ENCODE peak calls at places on chromosomes 6 and 20, in six cellular contexts. P is CD8-positive, alpha-beta T cell; V is upper lobe of left lung; B is ovary; Y is cardiac fibroblast; I is CD4-positive, alpha-beta T cell. H is an unnamed sample.

GRCh38 chr20:58523916-58524315 is 8.7 kb upstream of the APCDD1L start:
- DNase-seq in B (no peak), V (no peak), Y (peak), P (no peak), I (no peak), H (no peak)

GRCh38 chr20:47795214-47795667 is 10.0 kb upstream of the SULF2 start:
- DNase-seq in B (no peak), Y (peak), V (no peak), P (no peak), I (no peak), H (no peak)

GRCh38 chr20:6402026-6402425 is 279.2 kb upstream of the FERMT1 start:
- DNase-seq in Y (no peak), B (no peak), P (no peak), I (no peak), V (no peak), H (no peak)

GRCh38 chr6:139508023-139508422 is 133.6 kb upstream of the CITED2 start:
- DNase-seq in Y (peak), V (no peak), B (no peak), I (no peak), P (no peak), H (no peak)

GRCh38 chr6:138765896-138766487 is 7.6 kb upstream of the CCDC28A start:
- DNase-seq in Y (peak), P (no peak), I (no peak), V (no peak), B (no peak), H (no peak)

GRCh38 chr20:37552415-37552814 is 24.7 kb upstream of the BLCAP start:
- DNase-seq in Y (no peak), I (no peak), P (no peak), B (no peak), V (no peak), H (no peak)

GRCh38 chr20:18722381-18722780 is 91.2 kb upstream of the SCP2D1 start:
- DNase-seq in P (no peak), Y (no peak), I (no peak), B (no peak), V (no peak), H (no peak)

GRCh38 chr6:150050846-150051245 is 18.1 kb downstream of the ULBP3 start:
- DNase-seq in B (no peak), P (no peak), I (no peak), V (no peak), Y (no peak), H (no peak)

GRCh38 chr20:36468149-36469000 is 72.9 kb upstream of the MYL9 start:
- DNase-seq in P (no peak), V (no peak), B (no peak), I (no peak), Y (no peak), H (no peak)

GRCh38 chr20:48788486-48789072 is 39.2 kb downstream of the PREX1 start:
- DNase-seq in Y (no peak), I (no peak), B (no peak), V (no peak), P (no peak), H (no peak)

GRCh38 chr6:72595812-72596211 is 26.1 kb upstream of the KCNQ5 start:
- DNase-seq in I (no peak), P (no peak), Y (no peak), B (no peak), V (no peak), H (no peak)

GRCh38 chr6:44342489-44342888 is at the start of gene SPATS1:
- DNase-seq in I (no peak), V (no peak), B (peak), Y (no peak), P (no peak), H (no peak)

GRCh38 chr6:154471609-154472362 is 38.7 kb downstream of the CNKSR3 start:
- DNase-seq in Y (no peak), B (no peak), V (no peak), P (no peak), I (no peak), H (no peak)

GRCh38 chr6:127436578-127437110 is 22.5 kb downstream of the KIAA0408 start:
- DNase-seq in P (no peak), Y (peak), I (no peak), B (no peak), V (no peak), H (no peak)

GRCh38 chr6:89351632-89352328 is 742 bp downstream of the UBE2J1 start:
- DNase-seq in Y (peak), P (no peak), B (no peak), I (no peak), V (no peak), H (no peak)

GRCh38 chr20:51129201-51129671 is 106.3 kb upstream of the KCNG1 start:
- DNase-seq in I (no peak), Y (no peak), B (no peak), P (no peak), V (no peak), H (no peak)

GRCh38 chr20:51126337-51126736 is 103.4 kb upstream of the KCNG1 start:
- DNase-seq in I (no peak), V (no peak), B (no peak), Y (no peak), P (no peak), H (no peak)

GRCh38 chr20:51128198-51128597 is 105.3 kb upstream of the KCNG1 start:
- DNase-seq in V (no peak), Y (peak), B (no peak), P (no peak), I (no peak), H (no peak)

GRCh38 chr20:51125774-51126173 is 102.9 kb upstream of the KCNG1 start:
- DNase-seq in I (no peak), B (no peak), V (no peak), P (no peak), Y (no peak), H (no peak)

GRCh38 chr20:51127713-51128112 is 104.8 kb upstream of the KCNG1 start:
- DNase-seq in P (no peak), I (no peak), B (no peak), Y (no peak), V (no peak), H (no peak)
- TF ChIP-seq CTCF in P (no peak), I (no peak), B (no peak), Y (no peak), V (no peak), H (no peak)

GRCh38 chr6:55531496-55531895 is 47.5 kb downstream of the HMGCLL1 start:
- DNase-seq in V (no peak), P (no peak), I (no peak), Y (no peak), B (no peak), H (no peak)
- TF ChIP-seq CTCF in V (no peak), P (no peak), I (no peak), Y (no peak), B (no peak), H (no peak)

DNA sequence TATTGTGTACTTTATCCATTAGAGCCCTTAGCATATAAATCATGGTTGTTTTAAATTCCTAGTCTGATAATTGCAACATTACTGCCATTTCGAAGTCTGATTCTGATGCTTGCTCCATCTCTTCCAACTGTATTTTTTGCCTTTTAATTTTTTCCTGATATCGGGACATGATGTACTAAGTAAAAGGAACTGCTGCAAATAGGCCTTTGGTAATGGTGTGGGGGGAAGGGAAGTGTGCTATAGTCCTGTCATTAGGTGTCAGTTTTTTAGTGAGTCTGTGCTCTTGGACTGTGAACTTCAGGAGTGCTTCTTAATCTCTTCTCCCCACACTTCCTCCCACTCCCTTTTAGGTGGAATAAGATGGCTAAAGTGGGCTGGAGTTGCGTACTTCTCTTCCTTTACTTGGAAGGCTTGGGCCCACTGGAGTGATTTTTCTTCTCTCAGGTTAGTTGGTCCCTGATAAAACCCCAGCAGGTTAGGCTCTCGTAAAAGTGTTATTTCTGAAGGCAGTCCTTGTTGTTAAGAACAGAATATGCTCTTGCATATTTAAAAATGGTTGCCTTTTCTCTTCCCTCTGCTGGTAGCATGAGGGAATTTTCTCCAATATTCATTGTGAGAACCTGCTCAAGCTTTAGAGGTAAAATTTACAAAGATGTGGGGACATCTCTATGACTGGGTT is 18.1 kb downstream of the STXBP5 start:
- DNase-seq in V (no peak), P (no peak), Y (peak), B (no peak), I (no peak), H (no peak)
- TF ChIP-seq CTCF in V (peak), P (peak), Y (peak), B (no peak), I (peak), H (peak)

GRCh38 chr6:113924199-113924791 is 46.7 kb downstream of the HDAC2 start:
- DNase-seq in V (no peak), Y (peak), B (no peak), I (no peak), P (no peak), H (no peak)
- TF ChIP-seq CTCF in V (no peak), Y (no peak), B (no peak), I (no peak), P (no peak), H (no peak)

GRCh38 chr20:49889943-49890650 is 25.2 kb downstream of the SPATA2 start:
- DNase-seq in I (no peak), Y (no peak), P (no peak), B (no peak), V (no peak), H (no peak)
- TF ChIP-seq CTCF in I (peak), Y (no peak), P (no peak), B (no peak), V (no peak), H (no peak)

GRCh38 chr6:95185874-95186273 is 391.5 kb upstream of the MANEA start:
- DNase-seq in P (no peak), Y (no peak), B (no peak), I (no peak), V (no peak), H (no peak)
- TF ChIP-seq CTCF in P (no peak), Y (no peak), B (no peak), I (no peak), V (no peak), H (no peak)

GRCh38 chr6:169454204-169454871 is 200.7 kb upstream of the THBS2 start:
- DNase-seq in P (no peak), I (no peak), Y (peak), V (no peak), B (no peak), H (no peak)
- TF ChIP-seq CTCF in P (no peak), I (no peak), Y (no peak), V (no peak), B (no peak), H (no peak)

GRCh38 chr6:158703840-158704822 is 54.3 kb downstream of the SYTL3 start:
- DNase-seq in V (peak), Y (peak), I (peak), B (peak), P (peak), H (peak)
- TF ChIP-seq CTCF in V (peak), Y (peak), I (peak), B (peak), P (peak), H (peak)